ENCODE peak calls at places on chromosomes 1 and 21, in five cellular contexts. One of them, this sample, is unnamed.

GRCh38 chr1:73593379-73593778 is 604.6 kb downstream of the LRRIQ3 start:
- DNase-seq in mucosa of gallbladder: peak
- DNase-seq in AG08395: peak
- DNase-seq in fibroblast of lung: peak
- DNase-seq in activated CD4-positive, alpha-beta T cell treated with anti-CD3 and anti-CD28 coated beads, Interleukin-2, amount 50 U/mL, for 48 hours: no peak
- DNase-seq in this sample: no peak

GRCh38 chr1:42923367-42924248 is 35.1 kb downstream of the SLC2A1 start:
- DNase-seq in mucosa of gallbladder: no peak
- DNase-seq in AG08395: no peak
- DNase-seq in fibroblast of lung: no peak
- DNase-seq in activated CD4-positive, alpha-beta T cell treated with anti-CD3 and anti-CD28 coated beads, Interleukin-2, amount 50 U/mL, for 48 hours: no peak
- DNase-seq in this sample: no peak

GRCh38 chr1:201267481-201268229 is 15.7 kb upstream of the PKP1 start:
- DNase-seq in mucosa of gallbladder: no peak
- DNase-seq in AG08395: peak
- DNase-seq in fibroblast of lung: peak
- DNase-seq in activated CD4-positive, alpha-beta T cell treated with anti-CD3 and anti-CD28 coated beads, Interleukin-2, amount 50 U/mL, for 48 hours: no peak
- DNase-seq in this sample: no peak

GRCh38 chr1:11655263-11656079 is 794 bp downstream of the FBXO44 start:
- DNase-seq in mucosa of gallbladder: no peak
- DNase-seq in AG08395: no peak
- DNase-seq in fibroblast of lung: no peak
- DNase-seq in activated CD4-positive, alpha-beta T cell treated with anti-CD3 and anti-CD28 coated beads, Interleukin-2, amount 50 U/mL, for 48 hours: no peak
- DNase-seq in this sample: no peak

GRCh38 chr1:91732291-91732953 is 153.5 kb downstream of the TGFBR3 start:
- DNase-seq in mucosa of gallbladder: no peak
- DNase-seq in AG08395: peak
- DNase-seq in fibroblast of lung: peak
- DNase-seq in activated CD4-positive, alpha-beta T cell treated with anti-CD3 and anti-CD28 coated beads, Interleukin-2, amount 50 U/mL, for 48 hours: peak
- DNase-seq in this sample: peak

GRCh38 chr1:27508139-27508665 is 18.2 kb upstream of the WASF2 start:
- DNase-seq in mucosa of gallbladder: no peak
- DNase-seq in AG08395: no peak
- DNase-seq in fibroblast of lung: no peak
- DNase-seq in activated CD4-positive, alpha-beta T cell treated with anti-CD3 and anti-CD28 coated beads, Interleukin-2, amount 50 U/mL, for 48 hours: no peak
- DNase-seq in this sample: no peak

GRCh38 chr1:165383067-165383466 is 26.6 kb upstream of the LMX1A start:
- DNase-seq in mucosa of gallbladder: peak
- DNase-seq in AG08395: peak
- DNase-seq in fibroblast of lung: peak
- DNase-seq in activated CD4-positive, alpha-beta T cell treated with anti-CD3 and anti-CD28 coated beads, Interleukin-2, amount 50 U/mL, for 48 hours: no peak
- DNase-seq in this sample: no peak

GRCh38 chr21:45036630-45037029 is 37.8 kb upstream of the ADARB1 start:
- DNase-seq in mucosa of gallbladder: no peak
- DNase-seq in AG08395: no peak
- DNase-seq in fibroblast of lung: no peak
- DNase-seq in activated CD4-positive, alpha-beta T cell treated with anti-CD3 and anti-CD28 coated beads, Interleukin-2, amount 50 U/mL, for 48 hours: no peak
- DNase-seq in this sample: no peak

GRCh38 chr1:17503146-17503545 is 36.4 kb upstream of the ARHGEF10L start:
- DNase-seq in mucosa of gallbladder: no peak
- DNase-seq in AG08395: no peak
- DNase-seq in fibroblast of lung: no peak
- DNase-seq in activated CD4-positive, alpha-beta T cell treated with anti-CD3 and anti-CD28 coated beads, Interleukin-2, amount 50 U/mL, for 48 hours: no peak
- DNase-seq in this sample: no peak

GRCh38 chr1:65791860-65792670 is 630 bp upstream of the PDE4B start:
- DNase-seq in mucosa of gallbladder: no peak
- DNase-seq in AG08395: peak
- DNase-seq in fibroblast of lung: peak
- DNase-seq in activated CD4-positive, alpha-beta T cell treated with anti-CD3 and anti-CD28 coated beads, Interleukin-2, amount 50 U/mL, for 48 hours: no peak
- DNase-seq in this sample: no peak

GRCh38 chr1:23216771-23217420 is 406 bp downstream of the HTR1D start:
- DNase-seq in mucosa of gallbladder: no peak
- DNase-seq in AG08395: no peak
- DNase-seq in fibroblast of lung: no peak
- DNase-seq in activated CD4-positive, alpha-beta T cell treated with anti-CD3 and anti-CD28 coated beads, Interleukin-2, amount 50 U/mL, for 48 hours: peak
- DNase-seq in this sample: peak

GRCh38 chr21:19507682-19508260 is 1104.2 kb upstream of the TMPRSS15 start:
- DNase-seq in mucosa of gallbladder: no peak
- DNase-seq in AG08395: no peak
- DNase-seq in fibroblast of lung: no peak
- DNase-seq in activated CD4-positive, alpha-beta T cell treated with anti-CD3 and anti-CD28 coated beads, Interleukin-2, amount 50 U/mL, for 48 hours: no peak
- DNase-seq in this sample: no peak

GRCh38 chr1:33319186-33319948 is 1.5 kb downstream of the A3GALT2 start:
- DNase-seq in mucosa of gallbladder: no peak
- DNase-seq in AG08395: no peak
- DNase-seq in fibroblast of lung: no peak
- DNase-seq in activated CD4-positive, alpha-beta T cell treated with anti-CD3 and anti-CD28 coated beads, Interleukin-2, amount 50 U/mL, for 48 hours: no peak
- DNase-seq in this sample: no peak

GRCh38 chr1:103941086-103941485 is 191.4 kb downstream of the AMY1C start:
- DNase-seq in mucosa of gallbladder: no peak
- DNase-seq in AG08395: no peak
- DNase-seq in fibroblast of lung: no peak
- DNase-seq in activated CD4-positive, alpha-beta T cell treated with anti-CD3 and anti-CD28 coated beads, Interleukin-2, amount 50 U/mL, for 48 hours: no peak
- DNase-seq in this sample: no peak

GRCh38 chr1:156833598-156833997 is 16.9 kb upstream of the SH2D2A start:
- DNase-seq in mucosa of gallbladder: no peak
- DNase-seq in AG08395: no peak
- DNase-seq in fibroblast of lung: no peak
- DNase-seq in activated CD4-positive, alpha-beta T cell treated with anti-CD3 and anti-CD28 coated beads, Interleukin-2, amount 50 U/mL, for 48 hours: no peak
- DNase-seq in this sample: no peak

GRCh38 chr1:201748331-201748730 is 80.6 kb upstream of the IPO9 start:
- DNase-seq in mucosa of gallbladder: no peak
- DNase-seq in AG08395: peak
- DNase-seq in fibroblast of lung: peak
- DNase-seq in activated CD4-positive, alpha-beta T cell treated with anti-CD3 and anti-CD28 coated beads, Interleukin-2, amount 50 U/mL, for 48 hours: no peak
- DNase-seq in this sample: no peak

GRCh38 chr1:152646656-152647055 is 16.5 kb upstream of the LCE2D start:
- DNase-seq in mucosa of gallbladder: no peak
- DNase-seq in AG08395: no peak
- DNase-seq in fibroblast of lung: no peak
- DNase-seq in activated CD4-positive, alpha-beta T cell treated with anti-CD3 and anti-CD28 coated beads, Interleukin-2, amount 50 U/mL, for 48 hours: no peak
- DNase-seq in this sample: no peak

GRCh38 chr1:228471762-228472398 is 15.3 kb upstream of the RNF187 start:
- DNase-seq in mucosa of gallbladder: no peak
- DNase-seq in AG08395: peak
- DNase-seq in fibroblast of lung: peak
- DNase-seq in activated CD4-positive, alpha-beta T cell treated with anti-CD3 and anti-CD28 coated beads, Interleukin-2, amount 50 U/mL, for 48 hours: no peak
- DNase-seq in this sample: no peak

GRCh38 chr1:117128323-117129079 is 7.0 kb upstream of the TRIM45 start:
- DNase-seq in mucosa of gallbladder: no peak
- DNase-seq in AG08395: peak
- DNase-seq in fibroblast of lung: peak
- DNase-seq in activated CD4-positive, alpha-beta T cell treated with anti-CD3 and anti-CD28 coated beads, Interleukin-2, amount 50 U/mL, for 48 hours: no peak
- DNase-seq in this sample: no peak

This sample was measured in activated naive CD8-positive, alpha-beta T cell treated with anti-CD3 and anti-CD28 coated beads for 36 hours.